ENCODE peak calls at places on chromosomes 5 and 9, in six cellular contexts. G, Q, W, F, A and O are unnamed samples.

GRCh38 chr5:142671801-142672200 is 14.1 kb downstream of the FGF1 start:
- DNase-seq in F (no peak), A (no peak), G (no peak), W (no peak), Q (no peak), O (no peak)

GRCh38 chr5:147752666-147753290 is 29.8 kb downstream of the JAKMIP2 start:
- DNase-seq in W (no peak), F (no peak), Q (no peak), A (no peak), G (no peak), O (no peak)

GRCh38 chr5:54309751-54310432 is 481 bp downstream of the ARL15 start:
- DNase-seq in Q (peak; percentile 28), W (peak; percentile 50), A (peak; percentile 52), F (peak; percentile 5), G (peak; percentile 28), O (peak; percentile 59)

GRCh38 chr9:135826188-135826545 is 81.2 kb downstream of the CAMSAP1 start:
- DNase-seq in W (no peak), A (no peak), Q (no peak), G (no peak), F (no peak), O (no peak)

GRCh38 chr5:74105126-74105780 is 479.3 kb downstream of the ARHGEF28 start:
- DNase-seq in G (no peak), F (no peak), W (no peak), Q (peak; percentile 38), A (no peak), O (no peak)

GRCh38 chr9:2116073-2116472 is 100.9 kb downstream of the SMARCA2 start:
- DNase-seq in W (peak; percentile 24), Q (no peak), A (peak; percentile 45), F (no peak), G (peak; percentile 14), O (no peak)

GRCh38 chr5:32047056-32047455 is 127.1 kb downstream of the GOLPH3 start:
- DNase-seq in W (no peak), G (no peak), A (no peak), Q (no peak), F (no peak), O (no peak)

GRCh38 chr5:172178301-172179031 is 9.6 kb downstream of the STK10 start:
- DNase-seq in A (no peak), G (no peak), W (no peak), F (no peak), Q (no peak), O (no peak)

GRCh38 chr5:80071510-80072021 is 36.4 kb downstream of the THBS4 start:
- DNase-seq in A (no peak), G (no peak), W (no peak), F (no peak), Q (no peak), O (no peak)

GRCh38 chr5:89279458-89280036 is 396.6 kb upstream of the MEF2C start:
- DNase-seq in F (no peak), Q (no peak), G (no peak), W (no peak), A (no peak), O (no peak)

GRCh38 chr5:171528865-171529264 is 109.4 kb downstream of the FGF18 start:
- DNase-seq in F (no peak), G (no peak), W (no peak), A (no peak), Q (no peak), O (no peak)

GRCh38 chr5:16321284-16321683 is 141.7 kb upstream of the MARCHF11 start:
- DNase-seq in W (no peak), G (no peak), F (no peak), Q (no peak), A (no peak), O (no peak)

GRCh38 chr5:143094087-143094511 is 309.4 kb downstream of the NR3C1 start:
- DNase-seq in G (no peak), A (no peak), W (no peak), Q (no peak), F (no peak), O (no peak)

GRCh38 chr5:180461303-180461702 is 32.9 kb upstream of the CNOT6 start:
- DNase-seq in Q (no peak), A (no peak), W (no peak), F (no peak), G (no peak), O (no peak)

GRCh38 chr5:136249678-136250266 is 56.8 kb upstream of the SMIM32 start:
- DNase-seq in A (peak; percentile 37), G (peak; percentile 61), Q (peak; percentile 59), W (peak; percentile 71), F (no peak), O (peak; percentile 62)

GRCh38 chr9:11962327-11962726 is 730.9 kb upstream of the TYRP1 start:
- DNase-seq in Q (no peak), A (no peak), G (no peak), W (no peak), F (no peak), O (no peak)

GRCh38 chr9:89461302-89461701 is 36.6 kb downstream of the SEMA4D start:
- DNase-seq in G (no peak), W (no peak), F (no peak), Q (peak; percentile 46), A (no peak), O (no peak)

GRCh38 chr5:157818368-157818767 is 40.6 kb downstream of the CLINT1 start:
- DNase-seq in G (no peak), A (no peak), F (no peak), W (no peak), Q (no peak), O (no peak)

GRCh38 chr9:92763721-92764380 is 782 bp downstream of the BICD2 start:
- DNase-seq in Q (peak; percentile 60), W (peak; percentile 32), F (no peak), G (peak; percentile 67), A (peak; percentile 52), O (no peak)